ENCODE peak calls at places on chromosomes 7 and 10, in four cellular contexts. V is tibial nerve, J is hepatocyte, M is GM10248. R is an unnamed sample.

GRCh38 chr7:101941481-101942383 is 124.3 kb downstream of the CUX1 start:
- DNase-seq in V (no peak), J (peak), M (no peak), R (no peak)

GRCh38 chr10:24762966-24763623 is 39.4 kb upstream of the ARHGAP21 start:
- DNase-seq in V (no peak), J (no peak), M (no peak), R (no peak)

GRCh38 chr7:46133076-46133475 is 212.0 kb upstream of the IGFBP3 start:
- DNase-seq in V (no peak), J (no peak), M (no peak), R (no peak)

GRCh38 chr7:132771301-132771730 is 195.0 kb upstream of the PLXNA4 start:
- DNase-seq in V (no peak), J (no peak), M (no peak), R (no peak)

GRCh38 chr10:1422275-1422674 is 315.1 kb downstream of the ADARB2 start:
- DNase-seq in V (no peak), J (no peak), M (no peak), R (no peak)

GRCh38 chr7:154744226-154744860 is 258.6 kb downstream of the PAXIP1 start:
- DNase-seq in V (no peak), J (peak), M (peak), R (peak)

GRCh38 chr10:89550509-89550908 is 15.1 kb upstream of the SLC16A12 start:
- DNase-seq in V (no peak), J (peak), M (no peak), R (no peak)

GRCh38 chr10:107546986-107547385 is 382.5 kb upstream of the SORCS1 start:
- DNase-seq in V (no peak), J (no peak), M (no peak), R (no peak)

GRCh38 chr7:17520941-17521340 is 222.5 kb downstream of the AHR start:
- DNase-seq in V (no peak), J (no peak), M (no peak), R (no peak)

GRCh38 chr7:35576037-35576573 is 118.8 kb downstream of the HERPUD2 start:
- DNase-seq in V (no peak), J (no peak), M (no peak), R (no peak)

GRCh38 chr10:73907841-73908517 is 3.0 kb upstream of the PLAU start:
- DNase-seq in V (no peak), J (no peak), M (no peak), R (no peak)

GRCh38 chr7:39353615-39354376 is 212.4 kb upstream of the YAE1 start:
- DNase-seq in V (no peak), J (peak), M (no peak), R (no peak)
- TF ChIP-seq CTCF in V (no peak), J (peak), M (no peak), R (no peak)

DNA sequence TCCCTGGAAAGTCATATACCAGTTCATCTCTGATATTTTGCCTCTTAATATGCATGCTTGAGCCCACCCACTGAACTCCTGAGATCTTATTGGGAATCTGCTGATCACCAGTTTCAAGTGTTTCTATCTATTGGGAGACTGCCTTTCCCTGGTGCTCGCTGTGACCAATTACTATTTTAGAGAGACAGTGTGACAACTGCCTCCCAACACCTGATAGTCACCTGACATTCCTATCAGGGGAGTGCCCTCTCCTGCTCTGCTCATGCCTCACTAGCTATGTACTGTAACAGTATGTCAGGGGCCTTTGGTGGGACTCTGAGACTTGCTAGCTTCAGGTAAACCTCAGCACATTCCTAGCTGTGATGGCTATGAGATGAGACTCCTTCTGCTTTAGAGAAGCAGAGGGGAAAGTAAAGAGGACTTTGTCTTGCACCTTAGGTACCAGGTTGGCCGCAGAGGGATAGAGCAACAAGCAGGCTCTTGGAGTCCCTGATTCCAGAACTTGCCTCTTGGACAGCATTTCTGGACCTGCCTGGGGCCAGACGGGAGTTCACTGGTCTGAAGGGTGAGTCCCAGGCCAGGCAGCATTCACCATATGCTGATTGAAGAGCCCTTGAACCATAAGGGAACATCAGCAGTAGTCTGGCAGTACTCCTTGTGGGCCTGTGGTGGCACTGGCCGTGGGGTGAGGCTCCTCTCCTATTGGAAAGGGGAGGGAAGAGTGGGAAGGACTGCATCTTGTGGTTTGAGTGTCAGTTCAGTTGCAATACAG is 34.4 kb upstream of the ARHGAP12 start:
- DNase-seq in V (no peak), J (peak), M (no peak), R (no peak)
- TF ChIP-seq CTCF in V (no peak), J (no peak), M (no peak), R (no peak)

DNA sequence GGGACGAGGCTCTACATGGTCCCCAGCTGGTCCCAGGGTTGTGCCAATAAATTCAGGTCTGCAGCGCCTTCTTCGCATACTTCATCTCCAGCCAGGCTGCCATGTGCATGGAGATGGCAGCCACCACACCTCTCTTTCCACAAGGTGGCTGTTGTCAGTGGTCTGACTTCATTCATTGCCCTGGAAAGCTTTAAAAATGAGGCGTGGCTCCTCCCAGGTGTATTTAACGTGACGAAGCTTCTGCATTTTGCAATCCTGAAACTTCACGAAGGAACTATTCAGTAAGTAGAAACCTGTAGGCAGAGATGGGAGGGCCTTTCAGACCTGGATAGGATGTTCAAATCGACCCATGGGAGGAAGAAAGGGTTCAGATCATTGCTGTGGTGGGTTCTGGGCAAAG is 53.7 kb downstream of the PFKFB3 start:
- DNase-seq in V (no peak), J (no peak), M (no peak), R (no peak)
- TF ChIP-seq CTCF in V (no peak), J (no peak), M (no peak), R (no peak)

GRCh38 chr10:117449636-117450035 is 74.4 kb upstream of the PDZD8 start:
- DNase-seq in V (no peak), J (no peak), M (no peak), R (no peak)
- TF ChIP-seq CTCF in V (no peak), J (peak), M (peak), R (peak)

GRCh38 chr7:42639930-42640329 is 271.9 kb downstream of the C7orf25 start:
- DNase-seq in V (no peak), J (no peak), M (no peak), R (no peak)
- TF ChIP-seq CTCF in V (no peak), J (peak), M (no peak), R (no peak)

GRCh38 chr10:15321431-15322321 is 49.4 kb downstream of the FAM171A1 start:
- DNase-seq in V (no peak), J (peak), M (no peak), R (no peak)
- TF ChIP-seq CTCF in V (no peak), J (no peak), M (no peak), R (no peak)

R was measured in GM13977.